ENCODE peak calls at places on chromosomes 13 and 19, in nine cellular contexts. U, M, W, Q, G, X, P, S and O are unnamed samples.

GRCh38 chr19:46721269-46722003 is 4.5 kb upstream of the PRKD2 start:
- DNase-seq in X (no peak), G (no peak), Q (no peak), U (no peak), M (no peak), P (no peak), W (no peak), S (no peak), O (no peak)

GRCh38 chr13:79434578-79434977 is 28.5 kb upstream of the RBM26 start:
- DNase-seq in X (no peak), G (no peak), S (no peak), M (no peak), U (no peak), Q (peak; percentile 53), P (peak; percentile 12), W (peak; percentile 60), O (peak; percentile 46)

GRCh38 chr19:1321539-1321938 is 35.9 kb downstream of the EFNA2 start:
- DNase-seq in G (no peak), Q (no peak), M (no peak), W (no peak), S (no peak), P (no peak), U (no peak), X (no peak), O (no peak)

GRCh38 chr13:40485611-40486517 is 180.6 kb downstream of the FOXO1 start:
- DNase-seq in M (no peak), P (no peak), U (no peak), Q (no peak), X (peak; percentile 85), G (no peak), W (no peak), S (no peak), O (no peak)

GRCh38 chr13:63124863-63125262 is 1709.2 kb upstream of the PCDH20 start:
- DNase-seq in S (no peak), P (peak; percentile 74), U (no peak), G (no peak), X (no peak), M (no peak), W (peak; percentile 44), Q (no peak), O (no peak)

GRCh38 chr13:111363121-111363520 is 42.7 kb downstream of the TEX29 start:
- DNase-seq in Q (no peak), S (no peak), P (no peak), U (no peak), M (no peak), G (no peak), X (no peak), W (no peak), O (no peak)

GRCh38 chr13:65768545-65768944 is 1461.6 kb downstream of the PCDH9 start:
- DNase-seq in P (no peak), W (no peak), M (no peak), Q (no peak), G (no peak), X (no peak), S (no peak), U (no peak), O (no peak)

GRCh38 chr13:44402902-44403719 is 29.5 kb downstream of the SERP2 start:
- DNase-seq in M (no peak), Q (no peak), U (no peak), X (no peak), P (no peak), G (no peak), W (no peak), S (no peak), O (no peak)

GRCh38 chr13:48818495-48818961 is 157.2 kb upstream of the FNDC3A start:
- DNase-seq in U (no peak), P (peak; percentile 98), M (no peak), G (no peak), S (no peak), Q (peak; percentile 91), W (peak; percentile 85), X (no peak), O (peak; percentile 94)

GRCh38 chr13:85503797-85504196 is 295.4 kb downstream of the SLITRK6 start:
- DNase-seq in S (no peak), P (no peak), U (no peak), G (no peak), Q (peak; percentile 27), X (no peak), M (no peak), W (peak; percentile 62), O (peak; percentile 39)

GRCh38 chr19:49690073-49690655 is 752 bp upstream of the CPT1C start:
- DNase-seq in X (no peak), U (no peak), P (no peak), G (peak; percentile 31), W (no peak), Q (no peak), M (no peak), S (no peak), O (no peak)